ENCODE peak calls at places on chromosomes 2 and 18, in four cellular contexts. One of them, this sample, is unnamed.

GRCh38 chr2:190407662-190408537 is at the start of gene MFSD6:
- DNase-seq in mammary epithelial cell: peak
- DNase-seq in amniotic stem cell: no peak
- DNase-seq in activated CD8-positive, alpha-beta memory T cell treated with anti-CD3 and anti-CD28 coated beads for 24 hours: peak
- DNase-seq in this sample: peak

GRCh38 chr2:63658176-63658968 is 69.6 kb downstream of the MDH1 start:
- DNase-seq in activated CD8-positive, alpha-beta memory T cell treated with anti-CD3 and anti-CD28 coated beads for 24 hours: no peak
- DNase-seq in mammary epithelial cell: no peak
- DNase-seq in amniotic stem cell: no peak
- DNase-seq in this sample: no peak

GRCh38 chr2:25187729-25188350 is 19.5 kb upstream of the POMC start:
- DNase-seq in mammary epithelial cell: no peak
- DNase-seq in amniotic stem cell: no peak
- DNase-seq in activated CD8-positive, alpha-beta memory T cell treated with anti-CD3 and anti-CD28 coated beads for 24 hours: no peak
- DNase-seq in this sample: no peak

GRCh38 chr2:127874378-127875271 is 11.1 kb downstream of the AMMECR1L start:
- DNase-seq in activated CD8-positive, alpha-beta memory T cell treated with anti-CD3 and anti-CD28 coated beads for 24 hours: no peak
- DNase-seq in amniotic stem cell: no peak
- DNase-seq in mammary epithelial cell: no peak
- DNase-seq in this sample: no peak

GRCh38 chr2:215698566-215698965 is 262.7 kb upstream of the FN1 start:
- DNase-seq in mammary epithelial cell: peak
- DNase-seq in activated CD8-positive, alpha-beta memory T cell treated with anti-CD3 and anti-CD28 coated beads for 24 hours: no peak
- DNase-seq in amniotic stem cell: peak
- DNase-seq in this sample: peak

GRCh38 chr2:54867457-54867856 is 144.0 kb downstream of the EML6 start:
- DNase-seq in amniotic stem cell: no peak
- DNase-seq in activated CD8-positive, alpha-beta memory T cell treated with anti-CD3 and anti-CD28 coated beads for 24 hours: no peak
- DNase-seq in mammary epithelial cell: no peak
- DNase-seq in this sample: no peak

GRCh38 chr2:111634050-111634784 is 249.8 kb downstream of the ANAPC1 start:
- DNase-seq in mammary epithelial cell: peak
- DNase-seq in activated CD8-positive, alpha-beta memory T cell treated with anti-CD3 and anti-CD28 coated beads for 24 hours: no peak
- DNase-seq in amniotic stem cell: no peak
- DNase-seq in this sample: peak

GRCh38 chr2:27720004-27720551 is 51.4 kb upstream of the MRPL33 start:
- DNase-seq in amniotic stem cell: peak
- DNase-seq in mammary epithelial cell: peak
- DNase-seq in activated CD8-positive, alpha-beta memory T cell treated with anti-CD3 and anti-CD28 coated beads for 24 hours: peak
- DNase-seq in this sample: peak

GRCh38 chr2:105487142-105488069 is 88.6 kb upstream of the FHL2 start:
- DNase-seq in amniotic stem cell: peak
- DNase-seq in mammary epithelial cell: no peak
- DNase-seq in activated CD8-positive, alpha-beta memory T cell treated with anti-CD3 and anti-CD28 coated beads for 24 hours: no peak
- DNase-seq in this sample: no peak

GRCh38 chr2:204795156-204795555 is 249.9 kb downstream of the PARD3B start:
- DNase-seq in mammary epithelial cell: no peak
- DNase-seq in activated CD8-positive, alpha-beta memory T cell treated with anti-CD3 and anti-CD28 coated beads for 24 hours: no peak
- DNase-seq in amniotic stem cell: no peak
- DNase-seq in this sample: no peak

GRCh38 chr2:26685943-26686839 is 6.3 kb upstream of the KCNK3 start:
- DNase-seq in mammary epithelial cell: no peak
- DNase-seq in amniotic stem cell: no peak
- DNase-seq in activated CD8-positive, alpha-beta memory T cell treated with anti-CD3 and anti-CD28 coated beads for 24 hours: no peak
- DNase-seq in this sample: no peak

GRCh38 chr2:74735544-74735943 is 81.5 kb downstream of the SEMA4F start:
- DNase-seq in amniotic stem cell: no peak
- DNase-seq in mammary epithelial cell: no peak
- DNase-seq in activated CD8-positive, alpha-beta memory T cell treated with anti-CD3 and anti-CD28 coated beads for 24 hours: no peak
- DNase-seq in this sample: no peak

GRCh38 chr2:157470321-157470720 is 26.4 kb upstream of the CYTIP start:
- DNase-seq in amniotic stem cell: no peak
- DNase-seq in activated CD8-positive, alpha-beta memory T cell treated with anti-CD3 and anti-CD28 coated beads for 24 hours: no peak
- DNase-seq in mammary epithelial cell: no peak
- DNase-seq in this sample: no peak

GRCh38 chr2:234474654-234475053 is 22.2 kb downstream of the ARL4C start:
- DNase-seq in activated CD8-positive, alpha-beta memory T cell treated with anti-CD3 and anti-CD28 coated beads for 24 hours: no peak
- DNase-seq in amniotic stem cell: no peak
- DNase-seq in mammary epithelial cell: no peak
- DNase-seq in this sample: no peak

GRCh38 chr2:202831241-202831997 is 40.1 kb downstream of the ICA1L start:
- DNase-seq in activated CD8-positive, alpha-beta memory T cell treated with anti-CD3 and anti-CD28 coated beads for 24 hours: no peak
- DNase-seq in amniotic stem cell: peak
- DNase-seq in mammary epithelial cell: peak
- DNase-seq in this sample: peak

GRCh38 chr2:160381425-160381951 is 112.1 kb downstream of the RBMS1 start:
- DNase-seq in mammary epithelial cell: no peak
- DNase-seq in amniotic stem cell: no peak
- DNase-seq in activated CD8-positive, alpha-beta memory T cell treated with anti-CD3 and anti-CD28 coated beads for 24 hours: no peak
- DNase-seq in this sample: peak

GRCh38 chr2:68912732-68913131 is 40.0 kb downstream of the GKN2 start:
- DNase-seq in mammary epithelial cell: no peak
- DNase-seq in amniotic stem cell: no peak
- DNase-seq in activated CD8-positive, alpha-beta memory T cell treated with anti-CD3 and anti-CD28 coated beads for 24 hours: no peak
- DNase-seq in this sample: no peak

GRCh38 chr18:37253424-37254255 is 312.0 kb downstream of the CELF4 start:
- DNase-seq in amniotic stem cell: no peak
- DNase-seq in activated CD8-positive, alpha-beta memory T cell treated with anti-CD3 and anti-CD28 coated beads for 24 hours: no peak
- DNase-seq in mammary epithelial cell: no peak
- DNase-seq in this sample: no peak